ENCODE peak calls at places on chromosomes 4 and X, in six cellular contexts. One of them, this sample, is unnamed.
A peak's percentile ranks its signal among the peaks of the same experiment; 100 is the strongest.

GRCh38 chr4:101346312-101346561 is 1.1 kb downstream of the PPP3CA start:
- DNase-seq in NCI-H446 treated with DMSO at 0.1 percent for 48 hours: no peak
- DNase-seq in testis: peak; percentile 58
- DNase-seq in KBM-7: peak; percentile 80
- DNase-seq in left ventricle myocardium inferior: no peak
- DNase-seq in Daoy: no peak
- DNase-seq in this sample: peak; percentile 18

GRCh38 chr4:65624651-65625050 is 45.6 kb downstream of the EPHA5 start:
- DNase-seq in NCI-H446 treated with DMSO at 0.1 percent for 48 hours: no peak
- DNase-seq in testis: no peak
- DNase-seq in KBM-7: no peak
- DNase-seq in left ventricle myocardium inferior: no peak
- DNase-seq in Daoy: no peak
- DNase-seq in this sample: no peak

GRCh38 chr4:177681902-177682301 is 239.7 kb upstream of the AGA start:
- DNase-seq in NCI-H446 treated with DMSO at 0.1 percent for 48 hours: no peak
- DNase-seq in testis: no peak
- DNase-seq in KBM-7: no peak
- DNase-seq in left ventricle myocardium inferior: no peak
- DNase-seq in Daoy: no peak
- DNase-seq in this sample: peak; percentile 38

GRCh38 chrX:148681605-148682004 is 181.2 kb downstream of the AFF2 start:
- DNase-seq in NCI-H446 treated with DMSO at 0.1 percent for 48 hours: no peak
- DNase-seq in testis: no peak
- DNase-seq in KBM-7: no peak
- DNase-seq in left ventricle myocardium inferior: no peak
- DNase-seq in Daoy: no peak
- DNase-seq in this sample: no peak

GRCh38 chr4:38266616-38267015 is 306.4 kb downstream of the PTTG2 start:
- DNase-seq in NCI-H446 treated with DMSO at 0.1 percent for 48 hours: no peak
- DNase-seq in testis: no peak
- DNase-seq in KBM-7: no peak
- DNase-seq in left ventricle myocardium inferior: no peak
- DNase-seq in Daoy: peak; percentile 74
- DNase-seq in this sample: peak; percentile 73

GRCh38 chr4:25484243-25484721 is 107.2 kb downstream of the ANAPC4 start:
- DNase-seq in NCI-H446 treated with DMSO at 0.1 percent for 48 hours: no peak
- DNase-seq in testis: no peak
- DNase-seq in KBM-7: no peak
- DNase-seq in left ventricle myocardium inferior: no peak
- DNase-seq in Daoy: peak; percentile 45
- DNase-seq in this sample: peak; percentile 80

GRCh38 chr4:164239976-164240375 is 514.0 kb upstream of the SMIM31 start:
- DNase-seq in NCI-H446 treated with DMSO at 0.1 percent for 48 hours: no peak
- DNase-seq in testis: no peak
- DNase-seq in KBM-7: no peak
- DNase-seq in left ventricle myocardium inferior: no peak
- DNase-seq in Daoy: no peak
- DNase-seq in this sample: peak; percentile 14

GRCh38 chrX:2320580-2321327 is 180.0 kb downstream of the DHRSX start:
- DNase-seq in NCI-H446 treated with DMSO at 0.1 percent for 48 hours: no peak
- DNase-seq in testis: no peak
- DNase-seq in KBM-7: no peak
- DNase-seq in left ventricle myocardium inferior: peak; percentile 67
- DNase-seq in Daoy: no peak
- DNase-seq in this sample: peak; percentile 86

GRCh38 chr4:56575820-56576429 is 70.3 kb downstream of the ARL9 start:
- DNase-seq in NCI-H446 treated with DMSO at 0.1 percent for 48 hours: no peak
- DNase-seq in testis: no peak
- DNase-seq in KBM-7: peak; percentile 49
- DNase-seq in left ventricle myocardium inferior: no peak
- DNase-seq in Daoy: no peak
- DNase-seq in this sample: peak; percentile 53

GRCh38 chr4:83392562-83392961 is 57.9 kb upstream of the HPSE start:
- DNase-seq in NCI-H446 treated with DMSO at 0.1 percent for 48 hours: no peak
- DNase-seq in testis: no peak
- DNase-seq in KBM-7: no peak
- DNase-seq in left ventricle myocardium inferior: no peak
- DNase-seq in Daoy: no peak
- DNase-seq in this sample: no peak